ENCODE peak calls at places on chromosomes 1 and 21, in ten cellular contexts. One of them, this sample, is unnamed.

GRCh38 chr1:111621050-111621449 is 1.5 kb downstream of the RAP1A start:
- DNase-seq in anterior cingulate cortex: no peak
- DNase-seq in hippocampal formation: no peak
- DNase-seq in ureter: no peak
- DNase-seq in AG04450: no peak
- DNase-seq in dorsolateral prefrontal cortex: no peak
- DNase-seq in iris pigment epithelial cell: peak; percentile 48
- DNase-seq in body of pancreas: no peak
- DNase-seq in neural crest cell: no peak
- DNase-seq in GM04504: no peak
- DNase-seq in this sample: no peak

GRCh38 chr21:25942145-25942544 is 207.4 kb downstream of the GABPA start:
- DNase-seq in GM04504: no peak
- DNase-seq in hippocampal formation: no peak
- DNase-seq in body of pancreas: no peak
- DNase-seq in anterior cingulate cortex: no peak
- DNase-seq in ureter: no peak
- DNase-seq in dorsolateral prefrontal cortex: no peak
- DNase-seq in AG04450: no peak
- DNase-seq in iris pigment epithelial cell: peak; percentile 76
- DNase-seq in neural crest cell: no peak
- DNase-seq in this sample: no peak

GRCh38 chr1:29364101-29364678 is 127.9 kb downstream of the PTPRU start:
- DNase-seq in AG04450: no peak
- DNase-seq in iris pigment epithelial cell: no peak
- DNase-seq in GM04504: no peak
- DNase-seq in anterior cingulate cortex: no peak
- DNase-seq in body of pancreas: no peak
- DNase-seq in hippocampal formation: no peak
- DNase-seq in ureter: no peak
- DNase-seq in neural crest cell: no peak
- DNase-seq in dorsolateral prefrontal cortex: no peak
- DNase-seq in this sample: no peak

GRCh38 chr1:119924948-119925898 is 28.9 kb upstream of the ADAM30 start:
- DNase-seq in body of pancreas: no peak
- DNase-seq in iris pigment epithelial cell: no peak
- DNase-seq in AG04450: no peak
- DNase-seq in anterior cingulate cortex: no peak
- DNase-seq in neural crest cell: no peak
- DNase-seq in GM04504: no peak
- DNase-seq in dorsolateral prefrontal cortex: no peak
- DNase-seq in hippocampal formation: no peak
- DNase-seq in ureter: no peak
- DNase-seq in this sample: no peak

GRCh38 chr1:20496241-20496661 is 10.2 kb upstream of the CAMK2N1 start:
- DNase-seq in dorsolateral prefrontal cortex: no peak
- DNase-seq in AG04450: no peak
- DNase-seq in neural crest cell: no peak
- DNase-seq in body of pancreas: no peak
- DNase-seq in hippocampal formation: no peak
- DNase-seq in GM04504: no peak
- DNase-seq in anterior cingulate cortex: no peak
- DNase-seq in iris pigment epithelial cell: peak; percentile 62
- DNase-seq in ureter: no peak
- DNase-seq in this sample: no peak

GRCh38 chr1:97186381-97186780 is 464.8 kb downstream of the PTBP2 start:
- DNase-seq in AG04450: no peak
- DNase-seq in GM04504: no peak
- DNase-seq in dorsolateral prefrontal cortex: no peak
- DNase-seq in anterior cingulate cortex: no peak
- DNase-seq in hippocampal formation: no peak
- DNase-seq in ureter: no peak
- DNase-seq in neural crest cell: no peak
- DNase-seq in iris pigment epithelial cell: peak; percentile 23
- DNase-seq in body of pancreas: peak; percentile 5
- DNase-seq in this sample: no peak

GRCh38 chr1:221777434-221778072 is 35.7 kb upstream of the DUSP10 start:
- DNase-seq in neural crest cell: no peak
- DNase-seq in dorsolateral prefrontal cortex: no peak
- DNase-seq in iris pigment epithelial cell: no peak
- DNase-seq in ureter: no peak
- DNase-seq in anterior cingulate cortex: no peak
- DNase-seq in GM04504: no peak
- DNase-seq in hippocampal formation: no peak
- DNase-seq in AG04450: no peak
- DNase-seq in body of pancreas: no peak
- DNase-seq in this sample: no peak

GRCh38 chr1:53508991-53509663 is 49.9 kb downstream of the DMRTB1 start:
- DNase-seq in anterior cingulate cortex: no peak
- DNase-seq in iris pigment epithelial cell: peak; percentile 41
- DNase-seq in hippocampal formation: no peak
- DNase-seq in AG04450: no peak
- DNase-seq in neural crest cell: no peak
- DNase-seq in dorsolateral prefrontal cortex: no peak
- DNase-seq in body of pancreas: no peak
- DNase-seq in ureter: no peak
- DNase-seq in GM04504: no peak
- DNase-seq in this sample: no peak

GRCh38 chr21:34116569-34116968 is 43.2 kb downstream of the MRPS6 start:
- DNase-seq in GM04504: no peak
- DNase-seq in body of pancreas: no peak
- DNase-seq in AG04450: no peak
- DNase-seq in iris pigment epithelial cell: no peak
- DNase-seq in dorsolateral prefrontal cortex: no peak
- DNase-seq in hippocampal formation: no peak
- DNase-seq in neural crest cell: no peak
- DNase-seq in anterior cingulate cortex: no peak
- DNase-seq in ureter: no peak
- DNase-seq in this sample: no peak

GRCh38 chr1:211092955-211093354 is 41.0 kb downstream of the KCNH1 start:
- DNase-seq in dorsolateral prefrontal cortex: no peak
- DNase-seq in iris pigment epithelial cell: no peak
- DNase-seq in body of pancreas: no peak
- DNase-seq in anterior cingulate cortex: no peak
- DNase-seq in ureter: no peak
- DNase-seq in neural crest cell: no peak
- DNase-seq in hippocampal formation: no peak
- DNase-seq in GM04504: no peak
- DNase-seq in AG04450: no peak
- DNase-seq in this sample: peak; percentile 26

GRCh38 chr1:75502776-75503175 is 108.1 kb downstream of the SLC44A5 start:
- DNase-seq in GM04504: no peak
- DNase-seq in AG04450: no peak
- DNase-seq in iris pigment epithelial cell: peak; percentile 62
- DNase-seq in neural crest cell: no peak
- DNase-seq in hippocampal formation: no peak
- DNase-seq in anterior cingulate cortex: no peak
- DNase-seq in ureter: no peak
- DNase-seq in dorsolateral prefrontal cortex: no peak
- DNase-seq in body of pancreas: no peak
- DNase-seq in this sample: no peak

GRCh38 chr1:119219711-119220110 is 79.3 kb upstream of the WARS2 start:
- DNase-seq in ureter: no peak
- DNase-seq in GM04504: no peak
- DNase-seq in iris pigment epithelial cell: no peak
- DNase-seq in AG04450: no peak
- DNase-seq in body of pancreas: no peak
- DNase-seq in dorsolateral prefrontal cortex: no peak
- DNase-seq in hippocampal formation: no peak
- DNase-seq in neural crest cell: no peak
- DNase-seq in anterior cingulate cortex: no peak
- DNase-seq in this sample: no peak

GRCh38 chr1:31761883-31762282 is 2.3 kb downstream of the ADGRB2 start:
- DNase-seq in ureter: no peak
- DNase-seq in hippocampal formation: no peak
- DNase-seq in dorsolateral prefrontal cortex: no peak
- DNase-seq in GM04504: no peak
- DNase-seq in AG04450: peak; percentile 21
- DNase-seq in anterior cingulate cortex: no peak
- DNase-seq in body of pancreas: no peak
- DNase-seq in iris pigment epithelial cell: peak; percentile 59
- DNase-seq in neural crest cell: no peak
- DNase-seq in this sample: no peak

GRCh38 chr1:107963601-107964396 is 1.2 kb downstream of the VAV3 start:
- DNase-seq in ureter: no peak
- DNase-seq in AG04450: no peak
- DNase-seq in dorsolateral prefrontal cortex: peak; percentile 42
- DNase-seq in GM04504: no peak
- DNase-seq in iris pigment epithelial cell: peak; percentile 62
- DNase-seq in neural crest cell: peak; percentile 6
- DNase-seq in anterior cingulate cortex: no peak
- DNase-seq in hippocampal formation: no peak
- DNase-seq in body of pancreas: peak; percentile 11
- DNase-seq in this sample: peak; percentile 49

GRCh38 chr1:111272081-111272480 is 18.6 kb upstream of the CHIA start:
- DNase-seq in GM04504: no peak
- DNase-seq in ureter: no peak
- DNase-seq in dorsolateral prefrontal cortex: no peak
- DNase-seq in AG04450: no peak
- DNase-seq in body of pancreas: no peak
- DNase-seq in hippocampal formation: no peak
- DNase-seq in anterior cingulate cortex: no peak
- DNase-seq in iris pigment epithelial cell: no peak
- DNase-seq in neural crest cell: no peak
- DNase-seq in this sample: no peak

GRCh38 chr1:88063605-88064004 is 620.5 kb upstream of the PKN2 start:
- DNase-seq in anterior cingulate cortex: no peak
- DNase-seq in dorsolateral prefrontal cortex: no peak
- DNase-seq in AG04450: no peak
- DNase-seq in iris pigment epithelial cell: no peak
- DNase-seq in GM04504: no peak
- DNase-seq in body of pancreas: no peak
- DNase-seq in ureter: no peak
- DNase-seq in hippocampal formation: no peak
- DNase-seq in neural crest cell: no peak
- DNase-seq in this sample: no peak

GRCh38 chr1:50774759-50775351 is 185.2 kb downstream of the FAF1 start:
- DNase-seq in dorsolateral prefrontal cortex: no peak
- DNase-seq in ureter: no peak
- DNase-seq in neural crest cell: no peak
- DNase-seq in GM04504: peak; percentile 29
- DNase-seq in iris pigment epithelial cell: peak; percentile 67
- DNase-seq in anterior cingulate cortex: no peak
- DNase-seq in body of pancreas: peak; percentile 21
- DNase-seq in AG04450: peak; percentile 39
- DNase-seq in hippocampal formation: no peak
- DNase-seq in this sample: no peak

GRCh38 chr1:92538413-92539061 is 51.8 kb upstream of the GFI1 start:
- DNase-seq in AG04450: no peak
- DNase-seq in neural crest cell: no peak
- DNase-seq in body of pancreas: no peak
- DNase-seq in anterior cingulate cortex: no peak
- DNase-seq in ureter: no peak
- DNase-seq in hippocampal formation: no peak
- DNase-seq in iris pigment epithelial cell: peak; percentile 26
- DNase-seq in GM04504: no peak
- DNase-seq in dorsolateral prefrontal cortex: no peak
- DNase-seq in this sample: no peak

GRCh38 chr1:216095400-216095799 is 327.8 kb downstream of the USH2A start:
- DNase-seq in AG04450: no peak
- DNase-seq in dorsolateral prefrontal cortex: no peak
- DNase-seq in iris pigment epithelial cell: no peak
- DNase-seq in anterior cingulate cortex: no peak
- DNase-seq in ureter: no peak
- DNase-seq in neural crest cell: no peak
- DNase-seq in GM04504: no peak
- DNase-seq in hippocampal formation: no peak
- DNase-seq in body of pancreas: no peak
- DNase-seq in this sample: no peak

GRCh38 chr1:157090196-157090647 is 9.4 kb downstream of the ETV3L start:
- DNase-seq in dorsolateral prefrontal cortex: peak; percentile 88
- DNase-seq in ureter: peak; percentile 89
- DNase-seq in body of pancreas: peak; percentile 91
- DNase-seq in anterior cingulate cortex: peak; percentile 55
- DNase-seq in GM04504: peak; percentile 75
- DNase-seq in neural crest cell: peak; percentile 98
- DNase-seq in iris pigment epithelial cell: peak; percentile 76
- DNase-seq in AG04450: peak; percentile 84
- DNase-seq in hippocampal formation: peak; percentile 67
- DNase-seq in this sample: peak; percentile 91

GRCh38 chr1:240611228-240611618 is 732 bp downstream of the GREM2 start:
- DNase-seq in iris pigment epithelial cell: no peak
- DNase-seq in body of pancreas: no peak
- DNase-seq in GM04504: no peak
- DNase-seq in dorsolateral prefrontal cortex: no peak
- DNase-seq in AG04450: no peak
- DNase-seq in hippocampal formation: no peak
- DNase-seq in ureter: no peak
- DNase-seq in neural crest cell: no peak
- DNase-seq in anterior cingulate cortex: no peak
- DNase-seq in this sample: no peak

GRCh38 chr1:168007691-168008090 is 70.8 kb upstream of the MPC2 start:
- DNase-seq in iris pigment epithelial cell: no peak
- DNase-seq in GM04504: no peak
- DNase-seq in body of pancreas: no peak
- DNase-seq in dorsolateral prefrontal cortex: no peak
- DNase-seq in AG04450: no peak
- DNase-seq in neural crest cell: no peak
- DNase-seq in ureter: no peak
- DNase-seq in hippocampal formation: no peak
- DNase-seq in anterior cingulate cortex: no peak
- DNase-seq in this sample: no peak

GRCh38 chr1:31669786-31670582 is 25.3 kb upstream of the PEF1 start:
- DNase-seq in AG04450: no peak
- DNase-seq in neural crest cell: no peak
- DNase-seq in iris pigment epithelial cell: peak; percentile 68
- DNase-seq in GM04504: no peak
- DNase-seq in body of pancreas: peak; percentile 97
- DNase-seq in ureter: peak; percentile 93
- DNase-seq in hippocampal formation: peak; percentile 52
- DNase-seq in anterior cingulate cortex: peak; percentile 71
- DNase-seq in dorsolateral prefrontal cortex: peak; percentile 80
- DNase-seq in this sample: peak; percentile 68

GRCh38 chr1:235831148-235831547 is 35.6 kb downstream of the LYST start:
- DNase-seq in dorsolateral prefrontal cortex: no peak
- DNase-seq in iris pigment epithelial cell: peak; percentile 49
- DNase-seq in neural crest cell: no peak
- DNase-seq in anterior cingulate cortex: no peak
- DNase-seq in AG04450: no peak
- DNase-seq in ureter: no peak
- DNase-seq in body of pancreas: no peak
- DNase-seq in GM04504: peak; percentile 34
- DNase-seq in hippocampal formation: peak; percentile 14
- DNase-seq in this sample: peak; percentile 31

GRCh38 chr1:59947047-59947938 is 20.7 kb upstream of the CYP2J2 start:
- DNase-seq in iris pigment epithelial cell: peak; percentile 70
- DNase-seq in hippocampal formation: peak; percentile 41
- DNase-seq in body of pancreas: peak; percentile 71
- DNase-seq in AG04450: peak; percentile 29
- DNase-seq in dorsolateral prefrontal cortex: peak; percentile 75
- DNase-seq in GM04504: peak; percentile 28
- DNase-seq in anterior cingulate cortex: peak; percentile 57
- DNase-seq in ureter: peak; percentile 65
- DNase-seq in neural crest cell: peak; percentile 30
- DNase-seq in this sample: peak; percentile 66

GRCh38 chr1:228163004-228163753 is 2.4 kb upstream of the IBA57 start:
- DNase-seq in body of pancreas: peak; percentile 54
- DNase-seq in anterior cingulate cortex: no peak
- DNase-seq in hippocampal formation: no peak
- DNase-seq in AG04450: no peak
- DNase-seq in ureter: peak; percentile 73
- DNase-seq in GM04504: no peak
- DNase-seq in iris pigment epithelial cell: peak; percentile 49
- DNase-seq in dorsolateral prefrontal cortex: no peak
- DNase-seq in neural crest cell: no peak
- DNase-seq in this sample: no peak

GRCh38 chr1:174931214-174931613 is 68.5 kb upstream of the CACYBP start:
- DNase-seq in iris pigment epithelial cell: peak; percentile 10
- DNase-seq in hippocampal formation: no peak
- DNase-seq in anterior cingulate cortex: no peak
- DNase-seq in dorsolateral prefrontal cortex: no peak
- DNase-seq in GM04504: no peak
- DNase-seq in neural crest cell: no peak
- DNase-seq in ureter: no peak
- DNase-seq in AG04450: no peak
- DNase-seq in body of pancreas: no peak
- DNase-seq in this sample: no peak

GRCh38 chr21:36134820-36135390 is at the start of gene CBR3:
- DNase-seq in dorsolateral prefrontal cortex: peak; percentile 68
- DNase-seq in hippocampal formation: no peak
- DNase-seq in neural crest cell: peak; percentile 23
- DNase-seq in GM04504: no peak
- DNase-seq in ureter: peak; percentile 66
- DNase-seq in body of pancreas: peak; percentile 52
- DNase-seq in anterior cingulate cortex: peak; percentile 51
- DNase-seq in iris pigment epithelial cell: peak; percentile 55
- DNase-seq in AG04450: no peak
- DNase-seq in this sample: no peak

This sample was measured in head of caudate nucleus.